ENCODE peak calls at places on chromosomes 2 and 18, in six cellular contexts. W is stimulated activated CD8-positive, alpha-beta memory T cell treated with anti-CD3 and anti-CD28 coated beads, Interleukin-15, amount 100 ng/mL, for 48 hours; B is stimulated activated CD4-positive, alpha-beta T cell treated with anti-CD3 and anti-CD28 coated beads, Interleukin-1b, Interleukin-23, amount 100 ng/mL, for 24 hours; V is neural crest cell; Q is GM04503; Z is GF-D8. R is an unnamed sample.

GRCh38 chr2:70443726-70444125 is 109.9 kb downstream of the TGFA start:
- DNase-seq in Q (no peak), Z (no peak), V (no peak), W (no peak), B (no peak), R (no peak)

GRCh38 chr2:24816884-24817283 is 23.7 kb downstream of the CENPO start:
- DNase-seq in Q (peak), W (no peak), Z (no peak), B (no peak), V (no peak), R (no peak)

GRCh38 chr2:119367472-119368099 is 809 bp downstream of the DBI start:
- DNase-seq in Z (no peak), Q (no peak), V (peak), B (peak), W (peak), R (peak)

GRCh38 chr2:119225084-119225864 is 1.6 kb downstream of the STEAP3 start:
- DNase-seq in V (no peak), Q (no peak), W (no peak), Z (no peak), B (no peak), R (no peak)

GRCh38 chr2:114933671-114934241 is 491.3 kb downstream of the DPP10 start:
- DNase-seq in B (no peak), W (no peak), Z (no peak), Q (no peak), V (no peak), R (no peak)

GRCh38 chr2:7031424-7032245 is 114.4 kb downstream of the RNF144A start:
- DNase-seq in B (no peak), Z (no peak), Q (no peak), W (no peak), V (no peak), R (no peak)

GRCh38 chr2:143877056-143877455 is 642.9 kb downstream of the ZEB2 start:
- DNase-seq in B (no peak), Z (no peak), Q (no peak), W (no peak), V (no peak), R (no peak)

GRCh38 chr2:47650001-47650535 is 132.9 kb upstream of the MSH6 start:
- DNase-seq in W (no peak), V (no peak), Q (no peak), B (no peak), Z (no peak), R (no peak)

GRCh38 chr2:101823849-101824248 is 126.3 kb downstream of the MAP4K4 start:
- DNase-seq in Q (no peak), V (no peak), W (no peak), B (no peak), Z (no peak), R (no peak)

GRCh38 chr2:53104263-53104662 is 663.3 kb upstream of the CHAC2 start:
- DNase-seq in V (no peak), Q (no peak), Z (no peak), W (no peak), B (no peak), R (no peak)

GRCh38 chr2:17658251-17658843 is 95.3 kb downstream of the SMC6 start:
- DNase-seq in B (no peak), V (no peak), W (no peak), Z (no peak), Q (peak), R (no peak)

GRCh38 chr18:35776481-35776880 is 194.9 kb downstream of the GALNT1 start:
- DNase-seq in Z (no peak), W (no peak), Q (no peak), B (no peak), V (no peak), R (no peak)

GRCh38 chr2:209368924-209369323 is 54.9 kb upstream of the MAP2 start:
- DNase-seq in B (no peak), Q (peak), V (no peak), W (no peak), Z (no peak), R (no peak)

GRCh38 chr2:131105950-131106801 is 1.0 kb downstream of the PLEKHB2 start:
- DNase-seq in W (peak), Q (peak), Z (peak), V (no peak), B (peak), R (peak)

GRCh38 chr2:180657054-180657453 is 323.4 kb upstream of the UBE2E3 start:
- DNase-seq in Q (no peak), W (no peak), Z (no peak), B (no peak), V (no peak), R (no peak)

GRCh38 chr2:28403388-28403956 is 10.8 kb downstream of the FOSL2 start:
- DNase-seq in Z (no peak), Q (no peak), W (no peak), B (no peak), V (no peak), R (no peak)

GRCh38 chr2:128315122-128315828 is 3.4 kb downstream of the HS6ST1 start:
- DNase-seq in V (no peak), Z (no peak), B (no peak), Q (no peak), W (no peak), R (no peak)

GRCh38 chr2:240507778-240508251 is 50.0 kb downstream of the ANKMY1 start:
- DNase-seq in W (no peak), Q (no peak), V (no peak), Z (no peak), B (no peak), R (no peak)

GRCh38 chr18:59266019-59266369 is 7.3 kb downstream of the RAX start:
- DNase-seq in Z (no peak), V (no peak), W (no peak), B (no peak), Q (no peak), R (no peak)

GRCh38 chr2:218642786-218643185 is 16.6 kb downstream of the ZNF142 start:
- DNase-seq in B (no peak), W (no peak), Q (no peak), V (no peak), Z (no peak), R (no peak)

GRCh38 chr18:63161032-63161727 is 158.4 kb downstream of the BCL2 start:
- DNase-seq in Q (no peak), B (no peak), W (peak), Z (no peak), V (no peak), R (no peak)

GRCh38 chr18:50671376-50671775 is 111.5 kb downstream of the MAPK4 start:
- DNase-seq in B (no peak), V (no peak), W (no peak), Z (no peak), Q (no peak), R (no peak)

GRCh38 chr2:187213788-187214187 is 234.3 kb downstream of the CALCRL start:
- DNase-seq in Z (no peak), W (no peak), Q (no peak), V (no peak), B (no peak), R (no peak)